ENCODE peak calls at places on chromosomes 5 and 9, in ten cellular contexts. K is transverse colon, P is K562, Z is stomach, A is psoas muscle, Y is aorta, V is sigmoid colon, R is uterus, G is ovary, T is tibial artery. U is an unnamed sample.

GRCh38 chr9:91045036-91045435 is 243.4 kb downstream of the SYK start:
- DNase-seq in K (no peak), P (no peak), Z (no peak), A (no peak), Y (no peak), V (no peak), R (no peak), G (no peak), T (no peak), U (no peak)

GRCh38 chr5:146475906-146476305 is 28.8 kb downstream of the TCERG1 start:
- DNase-seq in K (no peak), P (no peak), Z (no peak), A (no peak), Y (no peak), V (no peak), R (no peak), G (no peak), T (no peak), U (no peak)

GRCh38 chr5:60820593-60821487 is 23.2 kb downstream of the ELOVL7 start:
- DNase-seq in K (no peak), P (peak; percentile 80), Z (no peak), A (no peak), Y (no peak), V (no peak), R (no peak), G (no peak), T (no peak), U (no peak)

GRCh38 chr5:58466939-58467338 is 7.1 kb upstream of the PLK2 start:
- DNase-seq in K (peak; percentile 29), P (peak; percentile 9), Z (peak; percentile 29), A (no peak), Y (no peak), V (no peak), R (no peak), G (no peak), T (no peak), U (peak; percentile 15)

GRCh38 chr5:140468188-140468587 is 66.6 kb downstream of the ANKHD1 start:
- DNase-seq in K (no peak), P (peak; percentile 8), Z (no peak), A (no peak), Y (no peak), V (no peak), R (no peak), G (no peak), T (no peak), U (no peak)

GRCh38 chr9:87263291-87263690 is 234.4 kb upstream of the DAPK1 start:
- DNase-seq in K (no peak), P (peak; percentile 44), Z (no peak), A (no peak), Y (no peak), V (no peak), R (no peak), G (no peak), T (no peak), U (no peak)

GRCh38 chr5:142743677-142744441 is 26.3 kb upstream of the ARHGAP26 start:
- DNase-seq in K (no peak), P (no peak), Z (no peak), A (no peak), Y (no peak), V (no peak), R (peak; percentile 30), G (no peak), T (no peak), U (no peak)

GRCh38 chr9:136206602-136207333 is 1.8 kb upstream of the LHX3 start:
- DNase-seq in K (no peak), P (peak; percentile 60), Z (no peak), A (no peak), Y (no peak), V (no peak), R (no peak), G (no peak), T (no peak), U (no peak)

GRCh38 chr9:34558911-34559615 is 30.5 kb downstream of the CNTFR start:
- DNase-seq in K (no peak), P (no peak), Z (no peak), A (peak; percentile 92), Y (peak; percentile 44), V (no peak), R (no peak), G (no peak), T (no peak), U (no peak)

GRCh38 chr9:34557421-34558321 is 31.9 kb downstream of the CNTFR start:
- DNase-seq in K (no peak), P (no peak), Z (no peak), A (no peak), Y (peak; percentile 40), V (no peak), R (no peak), G (no peak), T (no peak), U (no peak)

GRCh38 chr9:34556951-34557350 is 32.6 kb downstream of the CNTFR start:
- DNase-seq in K (no peak), P (no peak), Z (no peak), A (no peak), Y (peak; percentile 15), V (no peak), R (no peak), G (no peak), T (no peak), U (no peak)

GRCh38 chr9:34559616-34560546 is 29.6 kb downstream of the CNTFR start:
- DNase-seq in K (peak; percentile 60), P (no peak), Z (peak; percentile 59), A (peak; percentile 91), Y (peak; percentile 44), V (no peak), R (no peak), G (peak; percentile 59), T (peak; percentile 65), U (peak; percentile 90)

GRCh38 chr9:34558341-34558740 is 31.2 kb downstream of the CNTFR start:
- DNase-seq in K (no peak), P (no peak), Z (no peak), A (no peak), Y (peak; percentile 9), V (no peak), R (no peak), G (no peak), T (no peak), U (no peak)
- H3K4me1 ChIP-seq in K (peaks cover 19% of the 10 kb centered on the region), P (no peaks in the 10 kb centered on the region), Z (peaks cover 22% of the 10 kb centered on the region), A (peaks cover 63% of the 10 kb centered on the region), Y (no peaks in the 10 kb centered on the region), V (no peaks in the 10 kb centered on the region), R (no peaks in the 10 kb centered on the region), G (peaks cover 15% of the 10 kb centered on the region), T (no peaks in the 10 kb centered on the region), U (no peaks in the 10 kb centered on the region)

GRCh38 chr5:65412842-65413241 is 68.9 kb downstream of the ADAMTS6 start:
- DNase-seq in K (no peak), P (no peak), Z (no peak), A (no peak), Y (no peak), V (no peak), R (no peak), G (no peak), T (no peak), U (no peak)
- H3K9me3 ChIP-seq in K (no peaks in the 10 kb centered on the region), P (no peaks in the 10 kb centered on the region), Z (no peaks in the 10 kb centered on the region), A (no peaks in the 10 kb centered on the region), Y (no peaks in the 10 kb centered on the region), V (no peaks in the 10 kb centered on the region), R (no peaks in the 10 kb centered on the region), G (no peaks in the 10 kb centered on the region), T (peaks cover 6% of the 10 kb centered on the region), U (no peaks in the 10 kb centered on the region)

GRCh38 chr5:132422720-132423442 is 53.4 kb downstream of the SLC22A5 start:
- DNase-seq in K (peak; percentile 87), P (peak; percentile 98), Z (peak; percentile 82), A (peak; percentile 75), Y (no peak), V (no peak), R (no peak), G (no peak), T (no peak), U (peak; percentile 96)

GRCh38 chr5:132419517-132420468 is 50.3 kb downstream of the SLC22A5 start:
- DNase-seq in K (peak; percentile 77), P (peak; percentile 85), Z (peak; percentile 67), A (peak; percentile 83), Y (peak; percentile 73), V (peak; percentile 87), R (peak; percentile 73), G (peak; percentile 80), T (peak; percentile 66), U (peak; percentile 72)

GRCh38 chr5:132421442-132421841 is 51.9 kb downstream of the SLC22A5 start:
- DNase-seq in K (no peak), P (no peak), Z (no peak), A (no peak), Y (no peak), V (no peak), R (no peak), G (no peak), T (no peak), U (no peak)

GRCh38 chr5:132418876-132419275 is 49.4 kb downstream of the SLC22A5 start:
- DNase-seq in K (no peak), P (no peak), Z (no peak), A (no peak), Y (no peak), V (peak; percentile 40), R (no peak), G (no peak), T (no peak), U (no peak)

GRCh38 chr5:132420706-132421272 is 51.3 kb downstream of the SLC22A5 start:
- DNase-seq in K (no peak), P (no peak), Z (no peak), A (no peak), Y (peak; percentile 58), V (no peak), R (no peak), G (no peak), T (peak; percentile 42), U (no peak)
- H3K4me1 ChIP-seq in K (peaks cover 90% of the 10 kb centered on the region), P (peaks cover 56% of the 10 kb centered on the region), Z (peaks cover 100% of the 10 kb centered on the region), A (peaks cover 93% of the 10 kb centered on the region), Y (peaks cover 4% of the 10 kb centered on the region), V (no peaks in the 10 kb centered on the region), R (peaks cover 9% of the 10 kb centered on the region), G (peaks cover 23% of the 10 kb centered on the region), T (no peaks in the 10 kb centered on the region), U (peaks cover 31% of the 10 kb centered on the region)

GRCh38 chr5:178536541-178537466 is 53.4 kb downstream of the COL23A1 start:
- DNase-seq in K (no peak), P (no peak), Z (no peak), A (peak; percentile 49), Y (no peak), V (no peak), R (no peak), G (no peak), T (no peak), U (no peak)

GRCh38 chr5:178538624-178539344 is 51.4 kb downstream of the COL23A1 start:
- DNase-seq in K (no peak), P (no peak), Z (no peak), A (no peak), Y (no peak), V (no peak), R (no peak), G (no peak), T (no peak), U (no peak)

GRCh38 chr5:178540526-178540925 is 49.7 kb downstream of the COL23A1 start:
- DNase-seq in K (no peak), P (no peak), Z (no peak), A (peak; percentile 1), Y (no peak), V (no peak), R (no peak), G (no peak), T (no peak), U (no peak)

GRCh38 chr5:178535299-178536175 is 54.7 kb downstream of the COL23A1 start:
- DNase-seq in K (no peak), P (peak; percentile 59), Z (peak; percentile 70), A (peak; percentile 26), Y (peak; percentile 74), V (no peak), R (no peak), G (peak; percentile 45), T (peak; percentile 31), U (no peak)

DNA sequence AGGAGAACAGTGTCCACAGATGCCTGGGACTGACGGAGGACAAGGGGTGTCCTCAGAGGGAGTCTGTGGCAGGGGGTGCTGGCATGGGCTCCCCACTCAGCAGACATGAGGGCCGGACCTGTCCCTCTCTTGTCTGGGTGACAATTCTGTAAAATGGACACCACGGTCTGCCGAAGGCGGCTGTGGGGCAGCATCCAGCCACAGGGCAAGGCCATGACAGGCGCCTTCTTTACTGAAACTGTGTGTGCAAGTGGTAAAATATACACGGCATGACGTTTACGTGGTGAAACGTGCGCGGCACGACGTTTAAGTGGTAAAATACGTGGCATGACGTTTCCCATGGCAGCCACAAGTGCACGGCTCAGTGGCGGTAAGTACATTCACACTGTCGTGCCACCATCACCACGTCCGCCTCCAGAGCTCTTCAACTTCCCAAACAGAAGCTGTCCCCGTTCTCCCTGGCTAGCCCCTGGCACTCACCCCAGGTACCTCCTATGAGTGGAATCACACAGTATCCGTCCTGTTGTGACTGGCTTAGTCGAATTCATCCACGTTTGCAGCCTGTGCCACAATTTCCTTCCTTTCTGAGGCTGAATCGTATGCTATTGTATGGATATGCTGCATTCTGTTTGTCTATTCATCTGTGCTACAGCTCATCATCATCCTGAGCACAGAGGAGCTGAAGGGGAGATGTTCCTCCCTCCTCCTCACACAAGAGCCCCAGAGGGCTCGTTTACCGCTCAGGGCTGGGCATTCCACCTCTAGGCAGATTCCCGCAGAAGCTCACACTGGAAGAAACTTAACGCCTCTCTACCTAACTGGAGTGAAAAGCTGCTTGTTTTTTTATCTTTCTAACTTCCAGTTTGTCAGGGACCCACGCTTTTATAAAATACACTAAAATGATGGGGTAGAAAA is 52.5 kb downstream of the COL23A1 start:
- DNase-seq in K (no peak), P (no peak), Z (no peak), A (peak; percentile 23), Y (no peak), V (no peak), R (no peak), G (no peak), T (no peak), U (no peak)
- H3K9me3 ChIP-seq in K (no peaks in the 10 kb centered on the region), P (no peaks in the 10 kb centered on the region), Z (no peaks in the 10 kb centered on the region), A (no peaks in the 10 kb centered on the region), Y (no peaks in the 10 kb centered on the region), V (no peaks in the 10 kb centered on the region), R (no peaks in the 10 kb centered on the region), G (no peaks in the 10 kb centered on the region), T (no peaks in the 10 kb centered on the region), U (no peaks in the 10 kb centered on the region)

U was measured in small intestine.